ENCODE peak calls at places on chromosomes 3 and 15, in seven cellular contexts. F is activated CD4-positive, alpha-beta T cell treated with anti-CD3 and anti-CD28 coated beads, Interleukin-2, amount 10 ng/mL, durations not matched to agents 24 days and 14 days; Y is LHCN-M2; T is CD8-positive, alpha-beta T cell; C is GM13977; D is SK-N-MC; H is HT1080. O is an unnamed sample.

GRCh38 chr3:126450219-126450618 is 25.5 kb downstream of the ZXDC start:
- DNase-seq in Y (no peak), D (no peak), F (no peak), T (no peak), C (no peak), H (no peak), O (no peak)

GRCh38 chr3:177569823-177570657 is 372.8 kb upstream of the TBL1XR1 start:
- DNase-seq in D (peak; percentile 62), Y (peak; percentile 15), C (no peak), T (no peak), H (no peak), F (no peak), O (no peak)

GRCh38 chr3:130997291-130997690 is 29.3 kb downstream of the ASTE1 start:
- DNase-seq in D (no peak), Y (no peak), C (no peak), F (no peak), H (no peak), T (no peak), O (peak; percentile 29)

GRCh38 chr3:57164606-57165573 is at the start of gene IL17RD:
- DNase-seq in F (peak; percentile 80), H (peak; percentile 21), T (peak; percentile 34), C (peak; percentile 89), D (no peak), Y (peak; percentile 60), O (peak; percentile 53)

GRCh38 chr3:193791041-193792032 is 198.3 kb downstream of the OPA1 start:
- DNase-seq in H (no peak), T (no peak), Y (no peak), C (no peak), D (no peak), F (no peak), O (no peak)

GRCh38 chr3:183212565-183212964 is 40.5 kb upstream of the B3GNT5 start:
- DNase-seq in C (no peak), Y (no peak), D (no peak), T (no peak), H (no peak), F (no peak), O (no peak)

GRCh38 chr3:66486646-66487045 is 14.2 kb downstream of the LRIG1 start:
- DNase-seq in D (no peak), C (no peak), T (no peak), Y (peak; percentile 20), F (no peak), H (no peak), O (no peak)

GRCh38 chr3:9787714-9788113 is 4.6 kb downstream of the TADA3 start:
- DNase-seq in C (no peak), Y (no peak), T (no peak), H (no peak), D (no peak), F (peak; percentile 67), O (no peak)

GRCh38 chr3:10387881-10388621 is 67.1 kb upstream of the SEC13 start:
- DNase-seq in T (no peak), D (no peak), F (no peak), Y (no peak), H (no peak), C (no peak), O (no peak)

GRCh38 chr15:40088929-40089755 is 19.5 kb downstream of the BMF start:
- DNase-seq in Y (no peak), F (no peak), D (no peak), H (no peak), T (no peak), C (no peak), O (peak; percentile 63)

GRCh38 chr3:32480596-32480995 is 22.1 kb downstream of the CMTM6 start:
- DNase-seq in F (no peak), H (no peak), C (no peak), D (no peak), Y (no peak), T (no peak), O (no peak)

GRCh38 chr3:194254032-194254431 is 97.1 kb downstream of the CPN2 start:
- DNase-seq in T (no peak), H (no peak), D (no peak), F (no peak), Y (no peak), C (no peak), O (peak; percentile 4)

GRCh38 chr3:177831361-177831760 is 634.1 kb upstream of the TBL1XR1 start:
- DNase-seq in T (no peak), H (no peak), D (no peak), Y (no peak), F (no peak), C (no peak), O (no peak)

GRCh38 chr3:175121225-175121624 is 262.1 kb downstream of the NAALADL2 start:
- DNase-seq in H (no peak), T (no peak), C (no peak), D (no peak), F (no peak), Y (no peak), O (no peak)

GRCh38 chr3:159586587-159587202 is 401.9 kb upstream of the IL12A start:
- DNase-seq in Y (peak; percentile 54), D (no peak), H (peak; percentile 79), T (no peak), C (no peak), F (no peak), O (peak; percentile 64)

O was measured in H4.